ENCODE peak calls at places on chromosomes 11 and 22, in four cellular contexts. One of them, this sample, is unnamed.

GRCh38 chr11:116500833-116501622 is 271.8 kb downstream of the BUD13 start:
- DNase-seq in AG04450: no peak
- DNase-seq in substantia nigra: no peak
- DNase-seq in sigmoid colon: no peak
- DNase-seq in this sample: no peak

GRCh38 chr11:46649180-46649738 is 31.9 kb downstream of the ATG13 start:
- DNase-seq in substantia nigra: peak
- DNase-seq in sigmoid colon: peak
- DNase-seq in AG04450: peak
- DNase-seq in this sample: no peak

GRCh38 chr11:46916669-46917108 is 1.7 kb downstream of the LRP4 start:
- DNase-seq in substantia nigra: no peak
- DNase-seq in sigmoid colon: peak
- DNase-seq in AG04450: no peak
- DNase-seq in this sample: no peak

GRCh38 chr22:41833369-41834004 is 582 bp downstream of the SREBF2 start:
- DNase-seq in substantia nigra: no peak
- DNase-seq in sigmoid colon: peak
- DNase-seq in AG04450: no peak
- DNase-seq in this sample: no peak

GRCh38 chr11:126355926-126356897 is 726 bp downstream of the ST3GAL4 start:
- DNase-seq in substantia nigra: peak
- DNase-seq in AG04450: no peak
- DNase-seq in sigmoid colon: peak
- DNase-seq in this sample: no peak

GRCh38 chr22:21632237-21632895 is at the start of gene CCDC116:
- DNase-seq in sigmoid colon: no peak
- DNase-seq in substantia nigra: no peak
- DNase-seq in AG04450: no peak
- DNase-seq in this sample: no peak

GRCh38 chr11:36211735-36212430 is 77.3 kb downstream of the COMMD9 start:
- DNase-seq in substantia nigra: no peak
- DNase-seq in AG04450: no peak
- DNase-seq in sigmoid colon: no peak
- DNase-seq in this sample: no peak

GRCh38 chr11:33179431-33179830 is 18.2 kb upstream of the CSTF3 start:
- DNase-seq in AG04450: no peak
- DNase-seq in sigmoid colon: no peak
- DNase-seq in substantia nigra: no peak
- DNase-seq in this sample: no peak

GRCh38 chr11:6022954-6023353 is 7.6 kb downstream of the OR56A1 start:
- DNase-seq in substantia nigra: no peak
- DNase-seq in AG04450: no peak
- DNase-seq in sigmoid colon: no peak
- DNase-seq in this sample: peak

GRCh38 chr22:44192098-44192810 is 11.5 kb downstream of the PARVG start:
- DNase-seq in substantia nigra: no peak
- DNase-seq in AG04450: no peak
- DNase-seq in sigmoid colon: peak
- DNase-seq in this sample: no peak

GRCh38 chr11:47946682-47947575 is 33.4 kb upstream of the PTPRJ start:
- DNase-seq in substantia nigra: no peak
- DNase-seq in AG04450: peak
- DNase-seq in sigmoid colon: peak
- DNase-seq in this sample: peak

GRCh38 chr11:9726313-9727022 is 62.6 kb downstream of the SWAP70 start:
- DNase-seq in substantia nigra: no peak
- DNase-seq in sigmoid colon: no peak
- DNase-seq in AG04450: peak
- DNase-seq in this sample: peak

GRCh38 chr11:20367313-20367948 is 3.9 kb downstream of the HTATIP2 start:
- DNase-seq in sigmoid colon: peak
- DNase-seq in substantia nigra: no peak
- DNase-seq in AG04450: peak
- DNase-seq in this sample: peak

GRCh38 chr11:44811841-44812448 is 85.2 kb downstream of the TSPAN18 start:
- DNase-seq in AG04450: no peak
- DNase-seq in sigmoid colon: no peak
- DNase-seq in substantia nigra: no peak
- DNase-seq in this sample: no peak

GRCh38 chr11:119712459-119713360 is 16.3 kb downstream of the NECTIN1 start:
- DNase-seq in AG04450: no peak
- DNase-seq in substantia nigra: no peak
- DNase-seq in sigmoid colon: no peak
- DNase-seq in this sample: no peak

GRCh38 chr22:27474711-27475547 is 326.6 kb downstream of the MN1 start:
- DNase-seq in sigmoid colon: peak
- DNase-seq in substantia nigra: no peak
- DNase-seq in AG04450: peak
- DNase-seq in this sample: peak

GRCh38 chr11:124902616-124903015 is 5.0 kb upstream of the ROBO4 start:
- DNase-seq in AG04450: no peak
- DNase-seq in sigmoid colon: no peak
- DNase-seq in substantia nigra: no peak
- DNase-seq in this sample: no peak

GRCh38 chr11:44028401-44028800 is 19.4 kb upstream of the ACCSL start:
- DNase-seq in sigmoid colon: no peak
- DNase-seq in substantia nigra: no peak
- DNase-seq in AG04450: no peak
- DNase-seq in this sample: no peak

GRCh38 chr11:9774591-9775392 is 110.9 kb downstream of the SWAP70 start:
- DNase-seq in substantia nigra: no peak
- DNase-seq in sigmoid colon: no peak
- DNase-seq in AG04450: no peak
- DNase-seq in this sample: no peak

GRCh38 chr11:70934999-70935768 is 317.2 kb downstream of the SHANK2 start:
- DNase-seq in AG04450: no peak
- DNase-seq in sigmoid colon: no peak
- DNase-seq in substantia nigra: no peak
- DNase-seq in this sample: no peak

GRCh38 chr11:74397531-74398243 is 546 bp downstream of the PGM2L1 start:
- DNase-seq in AG04450: no peak
- DNase-seq in substantia nigra: no peak
- DNase-seq in sigmoid colon: no peak
- DNase-seq in this sample: peak

GRCh38 chr11:42249956-42250355 is 790.5 kb upstream of the LRRC4C start:
- DNase-seq in AG04450: no peak
- DNase-seq in substantia nigra: no peak
- DNase-seq in sigmoid colon: no peak
- DNase-seq in this sample: no peak

GRCh38 chr22:31439805-31440204 is 40.4 kb downstream of the DRG1 start:
- DNase-seq in substantia nigra: no peak
- DNase-seq in sigmoid colon: no peak
- DNase-seq in AG04450: no peak
- DNase-seq in this sample: no peak

DNA sequence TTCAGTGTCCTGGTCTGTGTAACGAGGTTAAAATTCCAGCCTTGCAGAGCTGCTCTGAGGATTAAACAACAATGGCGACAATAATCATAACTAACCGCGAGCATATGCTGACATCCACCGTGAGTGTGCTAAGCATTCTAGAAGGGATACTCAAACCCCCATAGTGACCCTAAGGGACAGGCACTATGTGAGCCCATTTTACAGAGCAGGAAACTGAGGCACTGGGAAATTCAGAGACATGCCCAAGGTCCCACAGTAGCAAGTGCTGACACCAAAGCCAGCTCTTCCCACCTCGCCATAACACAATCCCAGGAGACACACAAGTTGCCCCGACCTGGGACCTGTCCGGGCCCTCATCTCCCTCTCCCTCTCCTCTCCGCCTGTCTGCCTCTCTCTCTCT is 14.6 kb upstream of the MFNG start:
- DNase-seq in AG04450: no peak
- DNase-seq in sigmoid colon: no peak
- DNase-seq in substantia nigra: no peak
- DNase-seq in this sample: no peak
- H3K27ac ChIP-seq in AG04450: no peak
- H3K27ac ChIP-seq in sigmoid colon: peak
- H3K27ac ChIP-seq in substantia nigra: no peak
- H3K27ac ChIP-seq in this sample: no peak

GRCh38 chr22:37822079-37822833 is 926 bp upstream of the GALR3 start:
- DNase-seq in sigmoid colon: no peak
- DNase-seq in substantia nigra: no peak
- DNase-seq in AG04450: no peak
- DNase-seq in this sample: no peak
- H3K27ac ChIP-seq in sigmoid colon: no peak
- H3K27ac ChIP-seq in substantia nigra: no peak
- H3K27ac ChIP-seq in AG04450: no peak
- H3K27ac ChIP-seq in this sample: no peak

DNA sequence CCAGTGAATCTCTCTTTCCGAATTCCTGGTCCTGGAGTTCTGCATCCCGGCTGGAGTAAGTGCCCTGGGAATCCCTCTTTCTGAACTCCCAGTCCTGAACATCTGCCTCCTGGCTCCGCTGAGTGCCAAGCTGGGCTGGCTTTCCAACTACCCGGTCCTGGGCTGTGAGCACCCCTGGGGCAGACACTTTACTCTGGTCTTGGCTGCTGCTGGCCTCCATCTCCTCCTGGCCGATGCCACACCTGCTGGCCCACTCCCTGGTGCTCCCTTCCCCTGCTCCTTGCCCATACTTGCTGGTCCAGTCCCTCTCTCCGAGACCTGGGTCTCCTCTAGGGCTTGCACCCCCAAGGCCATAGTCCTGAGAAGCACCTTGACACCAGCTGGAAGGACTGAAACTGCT is 14.7 kb downstream of the TNKS1BP1 start:
- DNase-seq in sigmoid colon: no peak
- DNase-seq in substantia nigra: no peak
- DNase-seq in AG04450: no peak
- DNase-seq in this sample: no peak
- H3K27ac ChIP-seq in sigmoid colon: peak
- H3K27ac ChIP-seq in substantia nigra: no peak
- H3K27ac ChIP-seq in AG04450: peak
- H3K27ac ChIP-seq in this sample: peak

DNA sequence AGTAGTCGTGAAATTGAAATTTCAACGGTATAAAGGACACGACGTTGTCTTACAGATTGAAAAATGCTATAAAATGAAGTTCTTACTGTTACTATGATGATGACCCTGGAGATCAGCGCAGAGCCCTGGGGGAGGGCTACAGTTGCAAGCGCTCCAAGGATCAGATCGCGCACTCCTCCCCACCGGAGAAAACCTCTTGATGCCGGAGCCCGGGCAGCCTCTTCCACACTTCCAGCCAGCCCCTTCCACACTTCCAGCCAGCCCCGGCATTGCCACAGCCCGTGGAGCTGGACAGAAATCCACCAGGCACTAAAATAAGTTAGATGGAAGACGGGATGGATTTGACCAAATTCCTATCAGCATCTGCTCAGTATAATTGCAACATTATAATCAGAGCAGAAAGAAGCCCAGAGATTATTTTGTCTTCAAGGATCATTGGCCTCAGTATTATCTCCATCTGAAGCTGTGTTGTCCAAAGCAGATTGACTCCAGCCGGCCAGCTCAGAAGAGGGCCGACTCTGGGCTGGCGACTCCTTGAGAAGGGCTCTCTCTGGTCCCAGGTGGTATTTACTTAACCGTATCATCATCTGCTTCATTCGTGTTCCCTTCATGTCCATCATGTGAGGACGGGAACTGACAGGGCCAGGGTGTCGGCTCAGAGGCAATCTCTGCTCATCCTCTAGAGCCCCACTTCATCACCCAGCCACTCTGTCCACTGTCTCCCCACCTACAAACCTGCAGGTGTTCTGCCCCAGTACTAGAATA is 777 bp upstream of the MICAL3 start:
- DNase-seq in sigmoid colon: no peak
- DNase-seq in AG04450: no peak
- DNase-seq in substantia nigra: no peak
- DNase-seq in this sample: no peak
- H3K27ac ChIP-seq in sigmoid colon: peak
- H3K27ac ChIP-seq in AG04450: no peak
- H3K27ac ChIP-seq in substantia nigra: peak
- H3K27ac ChIP-seq in this sample: no peak

GRCh38 chr22:23223566-23224317 is 43.4 kb downstream of the BCR start:
- DNase-seq in sigmoid colon: no peak
- DNase-seq in substantia nigra: no peak
- DNase-seq in AG04450: no peak
- DNase-seq in this sample: no peak
- H3K27ac ChIP-seq in sigmoid colon: peak
- H3K27ac ChIP-seq in substantia nigra: no peak
- H3K27ac ChIP-seq in AG04450: no peak
- H3K27ac ChIP-seq in this sample: peak